ENCODE peak calls at places on chromosomes 13 and 19, in five cellular contexts. N is effector memory CD4-positive, alpha-beta T cell; C is neural crest cell; W is mesothelial cell of epicardium; E is activated naive CD8-positive, alpha-beta T cell treated with anti-CD3 and anti-CD28 coated beads, Interleukin-2, amount 50 U/mL, for 24 hours. V is an unnamed sample.

GRCh38 chr19:6718111-6718740 is 2.2 kb downstream of the C3 start:
- DNase-seq in E (no peak), C (no peak), W (no peak), N (no peak), V (no peak)

GRCh38 chr19:35379992-35380391 is 9.1 kb downstream of the GPR42 start:
- DNase-seq in N (no peak), W (no peak), E (no peak), C (no peak), V (no peak)

GRCh38 chr13:109274188-109274821 is 512.1 kb downstream of the IRS2 start:
- DNase-seq in C (no peak), N (no peak), W (no peak), E (no peak), V (no peak)

GRCh38 chr13:78587395-78587794 is 16.0 kb downstream of the POU4F1 start:
- DNase-seq in W (no peak), E (no peak), C (no peak), N (no peak), V (no peak)

GRCh38 chr19:42193706-42194105 is 23.8 kb downstream of the DEDD2 start:
- DNase-seq in N (no peak), E (no peak), W (no peak), C (no peak), V (no peak)

GRCh38 chr19:35908977-35909683 is 1.0 kb upstream of the TYROBP start:
- DNase-seq in C (no peak), W (no peak), N (no peak), E (peak; percentile 52), V (peak; percentile 73)

GRCh38 chr19:1690570-1691307 is 38.3 kb upstream of the TCF3 start:
- DNase-seq in N (peak; percentile 30), W (no peak), C (peak; percentile 60), E (peak; percentile 81), V (peak; percentile 69)

GRCh38 chr13:97134364-97135095 is 87.6 kb upstream of the MBNL2 start:
- DNase-seq in W (no peak), C (no peak), N (no peak), E (no peak), V (no peak)

GRCh38 chr19:48121909-48122371 is 11.3 kb upstream of the PLA2G4C start:
- DNase-seq in W (no peak), C (no peak), E (no peak), N (no peak), V (no peak)

GRCh38 chr13:21243045-21243842 is 66.8 kb downstream of the MRPL57 start:
- DNase-seq in C (no peak), W (no peak), E (no peak), N (no peak), V (no peak)

GRCh38 chr19:5262721-5263120 is 77.9 kb downstream of the PTPRS start:
- DNase-seq in C (no peak), W (no peak), E (no peak), N (no peak), V (no peak)

GRCh38 chr13:33610471-33611015 is 207.4 kb upstream of the RFC3 start:
- DNase-seq in E (peak; percentile 37), W (no peak), N (peak; percentile 54), C (peak; percentile 20), V (no peak)

GRCh38 chr19:53094749-53095575 is 8.3 kb downstream of the ZNF160 start:
- DNase-seq in E (no peak), W (no peak), C (no peak), N (no peak), V (no peak)

GRCh38 chr13:93963266-93964131 is 516.0 kb downstream of the DCT start:
- DNase-seq in E (no peak), N (no peak), W (no peak), C (no peak), V (no peak)

GRCh38 chr13:27533155-27533643 is 82.8 kb upstream of the MTIF3 start:
- DNase-seq in W (peak; percentile 85), N (peak; percentile 29), C (peak; percentile 94), E (peak; percentile 68), V (no peak)

GRCh38 chr19:10353793-10354391 is 14.5 kb upstream of the ICAM3 start:
- DNase-seq in E (peak; percentile 69), C (peak; percentile 68), N (peak; percentile 23), W (peak; percentile 82), V (peak; percentile 60)

GRCh38 chr13:98945863-98946605 is 31.8 kb downstream of the DOCK9 start:
- DNase-seq in E (no peak), W (no peak), N (no peak), C (no peak), V (no peak)

GRCh38 chr13:39463611-39464010 is 139.4 kb downstream of the LHFPL6 start:
- DNase-seq in W (no peak), C (no peak), N (no peak), E (no peak), V (no peak)

GRCh38 chr19:7575426-7576040 is 20.1 kb upstream of the CAMSAP3 start:
- DNase-seq in C (no peak), N (no peak), W (no peak), E (no peak), V (no peak)

GRCh38 chr19:53422551-53422950 is 9.2 kb upstream of the ZNF761 start:
- DNase-seq in N (no peak), W (no peak), C (no peak), E (no peak), V (no peak)

GRCh38 chr13:23488442-23488841 is 54.9 kb upstream of the SACS start:
- DNase-seq in E (no peak), C (no peak), W (no peak), N (no peak), V (no peak)

GRCh38 chr19:11496391-11497163 is 9.1 kb downstream of the ZNF653 start:
- DNase-seq in W (peak; percentile 67), C (peak; percentile 74), E (peak; percentile 75), N (peak; percentile 49), V (peak; percentile 71)

GRCh38 chr19:35212241-35212640 is 16.3 kb downstream of the FAM187B start:
- DNase-seq in C (no peak), E (no peak), W (no peak), N (no peak), V (no peak)

GRCh38 chr13:60273971-60274370 is 110.2 kb upstream of the DIAPH3 start:
- DNase-seq in W (no peak), N (no peak), E (no peak), C (no peak), V (no peak)

GRCh38 chr19:35717665-35718344 is at the start of gene KMT2B:
- DNase-seq in N (no peak), E (peak; percentile 94), W (peak; percentile 93), C (peak; percentile 87), V (no peak)

GRCh38 chr13:42968906-42969305 is 23.1 kb downstream of the EPSTI1 start:
- DNase-seq in E (no peak), C (no peak), N (no peak), W (peak; percentile 58), V (no peak)

GRCh38 chr19:2528543-2529173 is 52.7 kb downstream of the GADD45B start:
- DNase-seq in W (no peak), E (no peak), C (no peak), N (no peak), V (no peak)

GRCh38 chr13:47039106-47039505 is 142.3 kb upstream of the HTR2A start:
- DNase-seq in N (no peak), E (no peak), C (no peak), W (no peak), V (no peak)

GRCh38 chr19:40305403-40305802 is 20.3 kb upstream of the AKT2 start:
- DNase-seq in W (peak; percentile 81), C (peak; percentile 88), E (peak; percentile 78), N (peak; percentile 54), V (peak; percentile 76)

GRCh38 chr13:113785051-113786010 is 26.3 kb downstream of the TMEM255B start:
- DNase-seq in W (no peak), C (no peak), N (no peak), E (peak; percentile 36), V (peak; percentile 38)

GRCh38 chr19:54469496-54469934 is 3.6 kb downstream of the CDC42EP5 start:
- DNase-seq in C (no peak), N (no peak), W (no peak), E (no peak), V (no peak)

GRCh38 chr13:35826626-35827254 is 304.4 kb downstream of the DCLK1 start:
- DNase-seq in W (no peak), E (peak; percentile 4), C (no peak), N (no peak), V (peak; percentile 5)

GRCh38 chr13:28316841-28317240 is 178.1 kb downstream of the FLT1 start:
- DNase-seq in W (no peak), N (no peak), C (no peak), E (no peak), V (no peak)

GRCh38 chr19:38245826-38246498 is 10.2 kb downstream of the PPP1R14A start:
- DNase-seq in E (no peak), W (no peak), N (no peak), C (no peak), V (no peak)

GRCh38 chr13:60584976-60585375 is 188.0 kb downstream of the TDRD3 start:
- DNase-seq in E (no peak), W (peak; percentile 61), N (no peak), C (peak; percentile 26), V (no peak)